ENCODE peak calls at places on chromosomes 3 and 15, in seven cellular contexts. N, D, X, R, M, L and E are unnamed samples.

GRCh38 chr3:149207475-149207874 is 14.2 kb downstream of the CP start:
- DNase-seq in N (no peak), X (no peak), L (no peak), D (no peak), R (no peak), M (no peak), E (no peak)

GRCh38 chr3:16379838-16380237 is 114.8 kb downstream of the OXNAD1 start:
- DNase-seq in R (no peak), M (no peak), L (no peak), X (no peak), N (no peak), D (no peak), E (no peak)

GRCh38 chr3:69787436-69788168 is 48.3 kb downstream of the MITF start:
- DNase-seq in X (peak), R (peak), D (no peak), N (no peak), M (no peak), L (peak), E (no peak)

GRCh38 chr3:44104668-44105321 is 136.9 kb upstream of the TOPAZ1 start:
- DNase-seq in R (peak), N (no peak), M (no peak), L (no peak), D (no peak), X (peak), E (no peak)

GRCh38 chr3:159831466-159831865 is 157.2 kb upstream of the IL12A start:
- DNase-seq in D (no peak), R (no peak), X (no peak), M (no peak), L (no peak), N (no peak), E (no peak)

GRCh38 chr3:123907720-123908119 is 23.6 kb upstream of the MYLK start:
- DNase-seq in M (no peak), X (no peak), R (no peak), D (no peak), L (no peak), N (no peak), E (no peak)

GRCh38 chr3:53159415-53160135 is 1.4 kb upstream of the PRKCD start:
- DNase-seq in L (peak), R (peak), D (peak), N (peak), M (no peak), X (no peak), E (no peak)

GRCh38 chr15:80562033-80562432 is 133.1 kb upstream of the ABHD17C start:
- DNase-seq in M (no peak), D (no peak), L (no peak), X (no peak), R (no peak), N (no peak), E (no peak)

GRCh38 chr3:125375950-125376679 is 990 bp upstream of the ZNF148 start:
- DNase-seq in M (no peak), R (peak), L (no peak), D (no peak), X (no peak), N (no peak), E (no peak)

GRCh38 chr3:4979401-4980228 is at the start of gene BHLHE40:
- DNase-seq in N (no peak), D (peak), X (no peak), L (no peak), R (no peak), M (no peak), E (peak)

GRCh38 chr3:64270861-64271260 is 45.6 kb upstream of the PRICKLE2 start:
- DNase-seq in L (no peak), M (no peak), N (no peak), D (no peak), X (no peak), R (no peak), E (no peak)

GRCh38 chr3:112654492-112654891 is 13.5 kb upstream of the CCDC80 start:
- DNase-seq in R (no peak), N (no peak), D (no peak), X (no peak), M (no peak), L (no peak), E (no peak)

GRCh38 chr3:59290358-59290757 is 240.5 kb upstream of the CFAP20DC start:
- DNase-seq in L (no peak), M (no peak), N (no peak), X (no peak), D (no peak), R (no peak), E (no peak)

GRCh38 chr3:168956087-168956486 is 707.4 kb downstream of the MECOM start:
- DNase-seq in M (no peak), R (no peak), X (no peak), N (no peak), D (no peak), L (no peak), E (no peak)

GRCh38 chr15:58458076-58458475 is 26.3 kb downstream of the LIPC start:
- DNase-seq in D (no peak), M (no peak), X (no peak), R (no peak), N (no peak), L (peak), E (no peak)

GRCh38 chr3:124532071-124532470 is 198.2 kb upstream of the UMPS start:
- DNase-seq in R (no peak), L (no peak), N (no peak), X (no peak), M (no peak), D (no peak), E (no peak)

GRCh38 chr15:94845391-94845718 is 614.0 kb downstream of the MCTP2 start:
- DNase-seq in M (no peak), N (no peak), D (no peak), X (no peak), R (no peak), L (no peak), E (no peak)

GRCh38 chr3:178255315-178255714 is 280.9 kb upstream of the KCNMB2 start:
- DNase-seq in N (no peak), D (no peak), L (peak), X (peak), R (no peak), M (no peak), E (no peak)

DNA sequence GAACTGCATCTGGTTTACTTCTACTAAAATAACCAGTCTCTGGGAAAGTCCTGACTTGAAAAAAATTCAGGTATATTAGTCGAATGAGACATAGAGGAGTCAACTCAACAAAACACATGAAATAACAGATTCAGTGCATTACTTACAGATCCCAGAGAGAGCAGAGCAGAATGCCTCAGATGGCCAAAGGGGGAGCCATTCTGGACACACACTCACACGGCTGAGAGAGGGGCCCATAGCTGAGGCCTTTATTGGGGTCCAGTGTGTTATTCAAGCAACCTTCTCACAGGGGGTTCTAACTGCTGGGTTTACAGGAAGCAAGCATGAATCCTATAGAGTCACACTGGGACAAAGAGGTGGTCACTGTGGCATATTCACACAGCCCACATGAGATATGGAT is 135.1 kb upstream of the SNRPN start:
- DNase-seq in X (no peak), L (no peak), D (no peak), R (no peak), N (no peak), M (no peak), E (no peak)
- TF ChIP-seq CTCF in X (no peak), L (no peak), D (no peak), R (no peak), N (no peak), M (no peak), E (no peak)

DNA sequence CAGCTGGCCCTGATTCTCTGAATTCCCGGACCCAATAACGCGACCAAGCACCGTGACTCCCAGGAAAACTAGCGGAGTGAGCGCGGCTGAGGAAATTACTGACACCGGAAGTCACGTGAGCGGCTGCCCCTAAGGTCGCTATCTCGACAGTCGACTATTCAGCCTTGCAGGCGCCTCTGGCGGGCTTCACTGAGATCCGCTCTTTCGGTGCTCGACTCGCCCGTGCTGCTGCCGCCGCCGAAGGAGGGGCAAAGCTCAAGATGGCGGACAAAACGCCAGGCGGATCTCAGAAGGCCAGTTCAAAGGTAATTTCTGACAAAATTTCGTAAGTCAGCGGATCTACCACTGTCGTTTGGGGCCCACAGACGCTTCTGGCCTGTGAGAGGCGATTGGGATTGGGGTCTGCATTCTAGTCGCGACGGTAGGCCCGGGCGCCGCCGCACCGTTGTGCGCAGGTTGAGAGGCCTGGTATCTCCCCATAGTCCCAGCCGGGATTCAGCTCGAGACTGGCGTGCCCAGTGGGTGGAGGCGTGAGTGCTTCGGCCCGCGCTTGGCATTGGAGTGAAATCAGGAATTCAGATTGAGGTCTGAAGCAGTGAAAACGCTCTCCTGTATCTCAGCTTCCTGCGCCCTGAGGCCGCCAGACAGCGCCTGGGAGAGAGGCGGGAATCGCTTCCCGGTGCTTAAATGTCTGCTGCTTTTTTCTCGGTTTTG is at the start of gene U2SURP:
- DNase-seq in D (peak), L (peak), X (peak), M (peak), N (peak), R (peak), E (peak)
- TF ChIP-seq CTCF in D (no peak), L (no peak), X (no peak), M (peak), N (no peak), R (no peak), E (no peak)

GRCh38 chr3:146585156-146585555 is 20.0 kb downstream of the PLSCR5 start:
- DNase-seq in D (no peak), X (no peak), N (no peak), L (no peak), M (no peak), R (no peak), E (no peak)

GRCh38 chr3:146593776-146594175 is 11.4 kb downstream of the PLSCR5 start:
- DNase-seq in D (no peak), N (no peak), X (no peak), M (no peak), L (no peak), R (no peak), E (no peak)

GRCh38 chr3:146594843-146595482 is 10.2 kb downstream of the PLSCR5 start:
- DNase-seq in L (peak), X (peak), N (no peak), D (no peak), R (peak), M (no peak), E (no peak)

GRCh38 chr3:146590521-146590920 is 14.6 kb downstream of the PLSCR5 start:
- DNase-seq in L (peak), R (no peak), M (no peak), X (peak), N (no peak), D (no peak), E (no peak)

GRCh38 chr3:146589899-146590508 is 15.1 kb downstream of the PLSCR5 start:
- DNase-seq in L (peak), R (peak), X (peak), D (peak), M (no peak), N (no peak), E (no peak)
- TF ChIP-seq CTCF in L (peak), R (peak), X (peak), D (peak), M (peak), N (peak), E (peak)

GRCh38 chr15:98649996-98650870 is 1.9 kb downstream of the IGF1R start:
- DNase-seq in M (no peak), X (no peak), N (peak), D (peak), L (peak), R (peak), E (no peak)

GRCh38 chr15:98647026-98647773 is 1.1 kb upstream of the IGF1R start:
- DNase-seq in X (peak), L (peak), R (peak), M (peak), D (peak), N (peak), E (no peak)

GRCh38 chr15:98649621-98649995 is 1.3 kb downstream of the IGF1R start:
- DNase-seq in R (no peak), N (peak), M (no peak), D (peak), L (peak), X (no peak), E (no peak)

GRCh38 chr15:98647774-98648653 is at the start of gene IGF1R:
- DNase-seq in X (peak), L (peak), D (peak), R (peak), N (peak), M (peak), E (no peak)

GRCh38 chr15:98648654-98649537 is 557 bp downstream of the IGF1R start:
- DNase-seq in N (peak), R (peak), M (no peak), X (peak), L (peak), D (peak), E (no peak)
- TF ChIP-seq CTCF in N (no peak), R (peak), M (no peak), X (no peak), L (no peak), D (no peak), E (peak)

DNA sequence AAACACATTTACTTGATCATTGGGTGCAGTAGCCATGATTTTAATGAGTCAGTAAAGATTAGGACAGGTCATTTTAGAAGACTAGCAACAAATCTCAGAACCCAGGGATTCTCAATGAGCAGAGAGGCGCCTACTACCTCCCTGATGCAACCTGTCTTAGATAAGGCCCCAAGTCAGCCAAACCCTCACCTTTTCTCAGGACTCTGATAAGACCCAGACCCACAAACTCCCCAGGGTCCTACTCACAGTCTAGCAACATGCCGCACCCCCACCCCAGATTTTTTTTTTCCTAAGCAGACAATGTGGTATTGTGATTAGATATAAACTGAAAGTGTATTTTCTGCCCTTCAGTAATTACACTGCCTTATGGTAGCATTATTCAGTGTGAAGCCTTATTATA is 122.2 kb upstream of the SOX14 start:
- DNase-seq in N (no peak), M (no peak), L (no peak), R (no peak), D (no peak), X (no peak), E (no peak)
- TF ChIP-seq CTCF in N (no peak), M (no peak), L (no peak), R (no peak), D (no peak), X (no peak), E (no peak)

DNA sequence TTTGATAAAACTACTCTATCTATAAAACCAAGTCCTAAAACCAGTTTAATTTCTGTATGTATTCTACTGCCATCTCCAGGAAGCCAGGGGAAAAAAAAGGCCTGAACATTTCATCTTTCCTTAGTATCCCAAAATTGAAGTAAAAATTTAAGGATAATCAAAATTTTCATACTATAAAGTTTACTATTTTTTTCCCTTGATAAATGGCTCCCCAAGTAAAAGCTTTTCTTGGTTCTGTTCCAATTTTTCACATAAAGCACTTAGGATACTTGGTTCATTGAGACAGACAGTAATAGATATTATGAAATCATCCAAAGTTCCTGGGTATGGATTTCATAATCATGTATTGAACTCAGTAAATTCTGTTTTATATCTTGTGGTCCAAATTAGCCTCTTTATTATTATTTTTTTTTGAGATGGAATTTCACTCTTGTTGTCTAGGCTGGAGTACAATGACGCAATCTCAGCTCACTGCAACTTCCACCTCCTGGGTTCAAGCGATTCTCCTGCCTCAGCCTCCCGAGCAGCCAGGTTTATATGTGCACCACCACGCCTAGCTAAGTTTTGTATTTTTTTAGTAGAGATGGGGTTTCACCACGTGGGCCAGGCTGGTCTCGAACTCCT is 34.5 kb downstream of the ICE2 start:
- DNase-seq in D (no peak), L (peak), R (peak), X (peak), M (no peak), N (no peak), E (no peak)
- TF ChIP-seq CTCF in D (peak), L (peak), R (peak), X (peak), M (peak), N (peak), E (peak)

DNA sequence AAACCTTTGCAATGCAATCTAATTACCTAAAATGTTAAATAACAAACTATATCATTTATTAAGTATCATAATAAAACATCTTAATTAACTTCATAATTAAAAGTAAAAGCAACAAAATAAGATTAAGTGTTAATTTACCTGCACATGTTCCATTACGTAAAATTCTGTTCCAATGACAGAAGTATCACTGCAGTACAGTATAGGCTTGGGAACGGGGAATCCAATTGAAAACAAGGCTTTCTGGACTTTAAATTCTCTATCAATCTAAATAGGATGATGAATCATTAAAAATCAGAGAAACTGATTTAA is 17.1 kb downstream of the ACAD11 start:
- DNase-seq in N (no peak), M (no peak), R (no peak), L (no peak), D (no peak), X (no peak), E (no peak)
- TF ChIP-seq CTCF in N (peak), M (no peak), R (no peak), L (no peak), D (no peak), X (no peak), E (peak)

DNA sequence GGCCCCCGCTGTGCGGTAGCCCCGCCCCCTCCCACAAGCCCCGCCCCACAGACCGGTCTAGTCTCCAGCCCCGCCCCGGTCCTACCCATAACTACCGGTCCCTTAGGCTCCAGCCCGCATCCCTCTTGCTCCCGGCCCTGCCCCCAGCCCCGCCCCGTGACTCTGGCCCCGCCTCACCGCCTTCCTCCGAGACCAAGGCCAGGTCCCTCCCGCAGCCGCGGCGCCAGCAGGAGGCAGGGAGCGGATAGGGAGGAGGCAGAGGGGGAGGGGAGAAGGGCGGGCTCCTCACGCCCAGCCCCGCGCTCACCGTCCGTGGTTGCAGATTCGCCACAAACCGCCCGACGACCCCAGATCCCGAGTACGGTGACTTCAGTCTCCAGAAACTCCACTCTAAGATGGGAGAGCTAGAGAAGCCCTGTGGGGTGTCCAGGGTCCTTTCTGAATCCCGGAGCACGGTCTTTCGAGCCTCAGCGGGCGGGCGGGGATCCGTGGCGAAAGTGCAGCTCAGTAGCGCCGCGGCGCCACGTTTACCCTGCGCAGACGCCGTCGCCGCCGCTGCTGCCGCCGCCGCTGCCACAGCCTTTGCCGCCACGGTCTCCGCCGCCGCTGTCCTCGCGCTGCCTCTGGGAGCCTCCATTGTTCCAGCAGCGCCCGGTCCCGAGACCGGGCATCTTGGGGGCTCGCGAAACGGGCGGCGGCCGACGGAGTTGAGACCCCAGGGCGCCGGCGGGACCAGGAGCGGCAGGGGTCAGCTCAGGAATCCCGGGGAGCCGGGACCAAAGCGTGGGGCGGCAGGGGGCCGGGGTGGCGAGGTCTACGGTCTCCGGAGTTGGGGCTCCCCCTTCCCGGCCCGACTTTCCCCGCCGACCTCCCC is at the start of gene BRPF1:
- DNase-seq in D (peak), L (peak), N (peak), R (peak), X (peak), M (peak), E (peak)
- TF ChIP-seq CTCF in D (peak), L (peak), N (no peak), R (no peak), X (peak), M (peak), E (peak)